ENCODE peak calls at places on chromosomes 7 and 10, in eight cellular contexts. One of them, this sample, is unnamed. For H3K27me3 and H3K36me3, the result is how much of the 10 kb centered on the place peaks cover.

GRCh38 chr7:28488061-28488791 is 75.9 kb downstream of the CREB5 start:
- DNase-seq in BJ: no peak
- DNase-seq in uterus: no peak
- DNase-seq in body of pancreas: peak
- DNase-seq in Caco-2: no peak
- DNase-seq in fibroblast of lung: no peak
- DNase-seq in neural progenitor cell: no peak
- DNase-seq in GM06990: no peak
- DNase-seq in this sample: peak

GRCh38 chr7:95796617-95797016 is 24.3 kb downstream of the DYNC1I1 start:
- DNase-seq in Caco-2: no peak
- DNase-seq in GM06990: no peak
- DNase-seq in fibroblast of lung: no peak
- DNase-seq in uterus: no peak
- DNase-seq in neural progenitor cell: no peak
- DNase-seq in BJ: no peak
- DNase-seq in body of pancreas: no peak
- DNase-seq in this sample: no peak

GRCh38 chr7:158738841-158739240 is 34.2 kb upstream of the NCAPG2 start:
- DNase-seq in BJ: no peak
- DNase-seq in GM06990: no peak
- DNase-seq in Caco-2: no peak
- DNase-seq in body of pancreas: no peak
- DNase-seq in fibroblast of lung: no peak
- DNase-seq in uterus: no peak
- DNase-seq in neural progenitor cell: no peak
- DNase-seq in this sample: no peak

GRCh38 chr7:36614954-36615353 is 109.3 kb downstream of the AOAH start:
- DNase-seq in GM06990: no peak
- DNase-seq in Caco-2: no peak
- DNase-seq in neural progenitor cell: no peak
- DNase-seq in uterus: no peak
- DNase-seq in fibroblast of lung: no peak
- DNase-seq in body of pancreas: no peak
- DNase-seq in BJ: no peak
- DNase-seq in this sample: no peak

GRCh38 chr10:110411047-110411410 is 86.7 kb upstream of the DUSP5 start:
- DNase-seq in fibroblast of lung: peak
- DNase-seq in BJ: no peak
- DNase-seq in body of pancreas: peak
- DNase-seq in GM06990: no peak
- DNase-seq in Caco-2: no peak
- DNase-seq in uterus: peak
- DNase-seq in neural progenitor cell: no peak
- DNase-seq in this sample: peak

GRCh38 chr10:19654576-19654975 is 161.7 kb upstream of the PLXDC2 start:
- DNase-seq in fibroblast of lung: peak
- DNase-seq in body of pancreas: no peak
- DNase-seq in BJ: peak
- DNase-seq in GM06990: no peak
- DNase-seq in Caco-2: no peak
- DNase-seq in uterus: no peak
- DNase-seq in neural progenitor cell: no peak
- DNase-seq in this sample: peak

GRCh38 chr10:63633677-63634487 is 112.7 kb downstream of the REEP3 start:
- DNase-seq in BJ: no peak
- DNase-seq in fibroblast of lung: peak
- DNase-seq in uterus: no peak
- DNase-seq in GM06990: no peak
- DNase-seq in Caco-2: peak
- DNase-seq in neural progenitor cell: peak
- DNase-seq in body of pancreas: peak
- DNase-seq in this sample: peak

GRCh38 chr10:97319671-97320479 is 804 bp downstream of the FRAT1 start:
- DNase-seq in neural progenitor cell: peak
- DNase-seq in fibroblast of lung: no peak
- DNase-seq in body of pancreas: peak
- DNase-seq in BJ: no peak
- DNase-seq in Caco-2: peak
- DNase-seq in uterus: no peak
- DNase-seq in GM06990: peak
- DNase-seq in this sample: peak

GRCh38 chr10:63415635-63416244 is 50.0 kb downstream of the JMJD1C start:
- DNase-seq in body of pancreas: no peak
- DNase-seq in fibroblast of lung: no peak
- DNase-seq in BJ: no peak
- DNase-seq in neural progenitor cell: no peak
- DNase-seq in GM06990: no peak
- DNase-seq in Caco-2: no peak
- DNase-seq in uterus: no peak
- DNase-seq in this sample: no peak

GRCh38 chr10:106424981-106425380 is 739.5 kb downstream of the SORCS1 start:
- DNase-seq in Caco-2: no peak
- DNase-seq in body of pancreas: no peak
- DNase-seq in GM06990: no peak
- DNase-seq in neural progenitor cell: no peak
- DNase-seq in uterus: no peak
- DNase-seq in fibroblast of lung: no peak
- DNase-seq in BJ: no peak
- DNase-seq in this sample: peak

GRCh38 chr7:87475359-87476178 is at the start of gene ABCB4:
- DNase-seq in fibroblast of lung: no peak
- DNase-seq in Caco-2: peak
- DNase-seq in BJ: no peak
- DNase-seq in body of pancreas: peak
- DNase-seq in neural progenitor cell: peak
- DNase-seq in uterus: no peak
- DNase-seq in GM06990: peak
- DNase-seq in this sample: no peak

GRCh38 chr7:77519672-77520071 is 17.4 kb upstream of the PTPN12 start:
- DNase-seq in neural progenitor cell: no peak
- DNase-seq in GM06990: no peak
- DNase-seq in Caco-2: no peak
- DNase-seq in uterus: no peak
- DNase-seq in fibroblast of lung: no peak
- DNase-seq in body of pancreas: no peak
- DNase-seq in BJ: no peak
- DNase-seq in this sample: no peak

GRCh38 chr10:78895469-78895868 is 173.3 kb upstream of the ZMIZ1 start:
- DNase-seq in body of pancreas: no peak
- DNase-seq in uterus: no peak
- DNase-seq in Caco-2: no peak
- DNase-seq in fibroblast of lung: no peak
- DNase-seq in BJ: no peak
- DNase-seq in neural progenitor cell: peak
- DNase-seq in GM06990: no peak
- DNase-seq in this sample: no peak

GRCh38 chr10:34866848-34867247 is 51.8 kb upstream of the PARD3 start:
- DNase-seq in body of pancreas: no peak
- DNase-seq in neural progenitor cell: peak
- DNase-seq in GM06990: peak
- DNase-seq in uterus: no peak
- DNase-seq in fibroblast of lung: no peak
- DNase-seq in BJ: no peak
- DNase-seq in Caco-2: no peak
- DNase-seq in this sample: no peak

GRCh38 chr7:100965051-100965722 is 4.2 kb upstream of the MUC12 start:
- DNase-seq in neural progenitor cell: no peak
- DNase-seq in GM06990: no peak
- DNase-seq in Caco-2: no peak
- DNase-seq in BJ: no peak
- DNase-seq in uterus: no peak
- DNase-seq in fibroblast of lung: no peak
- DNase-seq in body of pancreas: no peak
- DNase-seq in this sample: no peak

GRCh38 chr7:100965723-100966541 is 3.4 kb upstream of the MUC12 start:
- DNase-seq in body of pancreas: peak
- DNase-seq in fibroblast of lung: peak
- DNase-seq in neural progenitor cell: peak
- DNase-seq in GM06990: peak
- DNase-seq in uterus: no peak
- DNase-seq in Caco-2: peak
- DNase-seq in BJ: no peak
- DNase-seq in this sample: peak

GRCh38 chr7:100968031-100968430 is 1.3 kb upstream of the MUC12 start:
- DNase-seq in uterus: no peak
- DNase-seq in fibroblast of lung: no peak
- DNase-seq in GM06990: no peak
- DNase-seq in neural progenitor cell: no peak
- DNase-seq in body of pancreas: no peak
- DNase-seq in Caco-2: no peak
- DNase-seq in BJ: no peak
- DNase-seq in this sample: no peak

GRCh38 chr7:100967292-100967863 is 2.0 kb upstream of the MUC12 start:
- DNase-seq in uterus: no peak
- DNase-seq in body of pancreas: no peak
- DNase-seq in GM06990: no peak
- DNase-seq in BJ: no peak
- DNase-seq in neural progenitor cell: no peak
- DNase-seq in fibroblast of lung: no peak
- DNase-seq in Caco-2: no peak
- DNase-seq in this sample: no peak

DNA sequence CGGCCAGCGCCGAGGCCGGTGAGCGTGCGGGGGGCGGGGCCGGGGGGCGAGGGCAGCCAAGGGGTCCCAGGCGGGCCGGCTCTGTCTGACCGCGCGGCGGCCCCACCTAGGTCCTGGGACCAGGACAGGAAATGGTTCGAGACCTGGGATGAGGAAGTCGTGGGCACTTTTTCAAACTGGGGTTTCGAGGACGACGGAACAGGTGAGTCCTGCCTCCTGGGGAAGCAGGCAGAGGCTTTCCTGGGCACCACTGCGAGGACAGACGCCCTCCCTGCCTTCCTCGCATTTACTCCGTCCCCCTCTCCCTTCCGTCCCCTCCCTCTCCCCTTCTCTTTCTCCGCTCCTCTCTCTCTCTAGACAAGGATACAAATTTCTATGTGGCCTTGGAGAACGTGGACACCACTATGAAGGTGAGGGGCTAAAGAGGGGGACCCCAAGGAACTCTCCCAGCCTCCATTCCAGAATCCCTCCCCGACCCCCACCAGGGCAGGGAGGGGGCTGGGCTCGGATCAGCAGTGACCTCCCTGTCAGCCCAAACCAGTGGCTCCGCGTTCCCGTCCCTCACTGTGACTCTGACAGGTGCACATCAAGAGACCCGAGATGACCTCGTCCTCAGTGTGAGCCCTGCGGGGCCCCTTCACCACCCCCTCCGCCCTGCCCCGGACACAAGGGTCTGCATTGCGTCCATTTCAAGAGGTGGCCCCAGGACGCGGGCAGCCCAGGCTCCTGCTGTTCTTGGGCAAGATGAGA is 2.6 kb upstream of the MUC12 start:
- DNase-seq in GM06990: no peak
- DNase-seq in neural progenitor cell: peak
- DNase-seq in uterus: no peak
- DNase-seq in fibroblast of lung: no peak
- DNase-seq in body of pancreas: no peak
- DNase-seq in BJ: no peak
- DNase-seq in Caco-2: peak
- DNase-seq in this sample: no peak
- H3K27me3 ChIP-seq in GM06990: under half
- H3K27me3 ChIP-seq in neural progenitor cell: half or more
- H3K27me3 ChIP-seq in uterus: under half
- H3K27me3 ChIP-seq in fibroblast of lung: under half
- H3K27me3 ChIP-seq in body of pancreas: under half
- H3K27me3 ChIP-seq in BJ: under half
- H3K27me3 ChIP-seq in Caco-2: under half
- H3K27me3 ChIP-seq in this sample: under half

DNA sequence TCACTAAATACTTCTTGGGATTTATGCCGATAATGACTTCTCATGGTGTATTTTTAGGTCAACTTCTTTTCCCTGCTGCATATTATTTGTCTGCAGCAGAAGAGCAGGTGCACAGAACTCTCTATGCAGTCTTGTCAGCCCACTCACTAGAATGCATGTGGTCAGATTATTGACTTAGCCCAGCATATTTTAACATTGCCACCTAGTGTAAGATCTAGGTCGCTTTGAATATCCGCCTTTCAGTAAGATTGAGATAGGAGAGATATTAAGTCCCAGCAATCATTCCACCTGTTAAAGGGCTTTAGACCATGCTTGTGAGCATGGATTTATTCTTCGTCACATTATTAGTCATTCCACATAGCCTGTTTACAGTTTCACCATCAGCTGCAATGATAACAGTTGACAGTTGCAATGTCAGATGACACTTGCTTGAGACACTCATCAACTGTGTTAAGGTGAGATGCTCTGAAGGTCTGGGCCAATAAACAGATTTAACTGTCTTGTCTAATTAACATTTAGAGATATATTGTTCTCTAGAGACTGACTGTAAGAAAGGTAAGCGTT is 491.7 kb downstream of the ARL4A start:
- DNase-seq in fibroblast of lung: peak
- DNase-seq in GM06990: no peak
- DNase-seq in Caco-2: peak
- DNase-seq in BJ: no peak
- DNase-seq in body of pancreas: no peak
- DNase-seq in uterus: no peak
- DNase-seq in neural progenitor cell: peak
- DNase-seq in this sample: peak
- TF ChIP-seq CTCF in fibroblast of lung: peak
- TF ChIP-seq CTCF in GM06990: peak
- TF ChIP-seq CTCF in Caco-2: no peak
- TF ChIP-seq CTCF in BJ: no peak
- TF ChIP-seq CTCF in body of pancreas: peak
- TF ChIP-seq CTCF in uterus: peak
- TF ChIP-seq CTCF in neural progenitor cell: no peak
- TF ChIP-seq CTCF in this sample: peak

DNA sequence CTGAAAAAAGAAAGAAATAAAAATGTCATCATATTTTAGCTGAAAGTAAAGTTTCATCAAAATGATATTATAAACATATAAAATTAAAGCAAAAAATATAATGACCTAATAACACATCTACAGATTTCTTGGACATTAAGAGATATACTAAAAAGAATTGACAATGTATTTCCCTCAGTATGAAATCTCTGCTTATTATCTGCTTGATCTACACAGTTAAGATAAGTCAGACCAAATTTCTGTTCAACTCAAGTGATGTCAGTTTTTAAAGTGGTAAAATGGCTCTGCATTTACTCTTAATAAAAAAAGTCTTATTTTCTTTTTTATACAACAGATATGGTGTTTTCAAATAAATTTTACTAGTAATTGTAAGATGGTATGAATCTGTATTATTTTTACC is 159.4 kb upstream of the SEMA3A start:
- DNase-seq in body of pancreas: no peak
- DNase-seq in neural progenitor cell: no peak
- DNase-seq in GM06990: no peak
- DNase-seq in BJ: no peak
- DNase-seq in Caco-2: no peak
- DNase-seq in uterus: no peak
- DNase-seq in fibroblast of lung: no peak
- DNase-seq in this sample: no peak
- H3K36me3 ChIP-seq in body of pancreas: under half
- H3K36me3 ChIP-seq in neural progenitor cell: under half
- H3K36me3 ChIP-seq in GM06990: under half
- H3K36me3 ChIP-seq in BJ: under half
- H3K36me3 ChIP-seq in Caco-2: under half
- H3K36me3 ChIP-seq in uterus: under half
- H3K36me3 ChIP-seq in fibroblast of lung: under half
- H3K36me3 ChIP-seq in this sample: under half

GRCh38 chr10:26215534-26215922 is 1.0 kb upstream of the GAD2 start:
- DNase-seq in uterus: no peak
- DNase-seq in body of pancreas: no peak
- DNase-seq in fibroblast of lung: no peak
- DNase-seq in BJ: no peak
- DNase-seq in neural progenitor cell: no peak
- DNase-seq in Caco-2: no peak
- DNase-seq in GM06990: no peak
- DNase-seq in this sample: no peak
- H3K27me3 ChIP-seq in uterus: under half
- H3K27me3 ChIP-seq in body of pancreas: under half
- H3K27me3 ChIP-seq in fibroblast of lung: under half
- H3K27me3 ChIP-seq in BJ: under half
- H3K27me3 ChIP-seq in neural progenitor cell: half or more
- H3K27me3 ChIP-seq in Caco-2: under half
- H3K27me3 ChIP-seq in GM06990: under half
- H3K27me3 ChIP-seq in this sample: under half